ENCODE peak calls at places on chromosomes 11 and 22, in four cellular contexts. Z, H, Y and C are unnamed samples.

GRCh38 chr22:36528336-36528735 is 630 bp downstream of the EIF3D start:
- DNase-seq in Z (no peak), H (no peak), Y (no peak), C (no peak)

GRCh38 chr22:47163481-47163875 is 401.0 kb downstream of the TBC1D22A start:
- DNase-seq in Z (no peak), H (no peak), Y (no peak), C (no peak)

GRCh38 chr11:11731311-11732083 is 109.7 kb upstream of the GALNT18 start:
- DNase-seq in Z (no peak), H (no peak), Y (no peak), C (no peak)

GRCh38 chr11:38006466-38006865 is 1408.4 kb upstream of the RAG2 start:
- DNase-seq in Z (no peak), H (no peak), Y (no peak), C (no peak)

GRCh38 chr11:30143098-30143705 is 87.6 kb upstream of the FSHB start:
- DNase-seq in Z (peak; percentile 9), H (peak; percentile 28), Y (peak; percentile 25), C (no peak)

GRCh38 chr22:37545703-37546435 is 14.4 kb upstream of the CDC42EP1 start:
- DNase-seq in Z (no peak), H (no peak), Y (peak; percentile 91), C (peak; percentile 88)

GRCh38 chr22:21690401-21690801 is 24.6 kb downstream of the PPIL2 start:
- DNase-seq in Z (peak; percentile 30), H (no peak), Y (no peak), C (no peak)

GRCh38 chr22:32480238-32480637 is 5.6 kb downstream of the FBXO7 start:
- DNase-seq in Z (no peak), H (no peak), Y (no peak), C (no peak)

GRCh38 chr11:98862169-98862568 is 158.6 kb upstream of the CNTN5 start:
- DNase-seq in Z (no peak), H (no peak), Y (no peak), C (no peak)

GRCh38 chr22:25153961-25154685 is 45.5 kb upstream of the CRYBB3 start:
- DNase-seq in Z (no peak), H (no peak), Y (peak; percentile 36), C (no peak)

GRCh38 chr22:17874231-17874630 is 100.0 kb upstream of the BID start:
- DNase-seq in Z (no peak), H (no peak), Y (no peak), C (no peak)

GRCh38 chr22:44137415-44137814 is 43.3 kb upstream of the PARVG start:
- DNase-seq in Z (no peak), H (no peak), Y (no peak), C (no peak)

GRCh38 chr22:33555814-33556522 is 364.3 kb downstream of the LARGE1 start:
- DNase-seq in Z (no peak), H (no peak), Y (no peak), C (no peak)

GRCh38 chr22:42949159-42949558 is 65.8 kb downstream of the PACSIN2 start:
- DNase-seq in Z (no peak), H (no peak), Y (no peak), C (no peak)

GRCh38 chr11:29200776-29201574 is 815.9 kb downstream of the KCNA4 start:
- DNase-seq in Z (no peak), H (no peak), Y (no peak), C (no peak)

GRCh38 chr11:34870548-34871209 is 45.5 kb downstream of the APIP start:
- DNase-seq in Z (no peak), H (no peak), Y (no peak), C (no peak)

GRCh38 chr22:32607086-32607485 is 132.5 kb downstream of the FBXO7 start:
- DNase-seq in Z (no peak), H (no peak), Y (no peak), C (no peak)

GRCh38 chr11:14969922-14970323 is 2.2 kb downstream of the CALCA start:
- DNase-seq in Z (no peak), H (peak; percentile 67), Y (peak; percentile 28), C (peak; percentile 95)

GRCh38 chr11:44708063-44708462 is 18.7 kb upstream of the TSPAN18 start:
- DNase-seq in Z (no peak), H (no peak), Y (no peak), C (no peak)

GRCh38 chr22:41976070-41976901 is 7.0 kb downstream of the SEPTIN3 start:
- DNase-seq in Z (no peak), H (no peak), Y (no peak), C (no peak)

GRCh38 chr11:81887671-81888070 is 846.0 kb downstream of the FAM181B start:
- DNase-seq in Z (no peak), H (no peak), Y (no peak), C (no peak)

GRCh38 chr11:13487661-13488030 is 8.2 kb downstream of the PTH start:
- DNase-seq in Z (no peak), H (peak; percentile 52), Y (peak; percentile 77), C (no peak)

GRCh38 chr11:21909145-21909544 is 283.7 kb upstream of the ANO5 start:
- DNase-seq in Z (no peak), H (no peak), Y (no peak), C (no peak)

GRCh38 chr11:35146074-35146521 is 7.1 kb downstream of the CD44 start:
- DNase-seq in Z (peak; percentile 83), H (no peak), Y (no peak), C (no peak)

GRCh38 chr11:76772100-76772782 is 10.9 kb upstream of the TSKU start:
- DNase-seq in Z (no peak), H (no peak), Y (peak; percentile 68), C (no peak)

GRCh38 chr22:50688448-50688847 is 15.8 kb downstream of the SHANK3 start:
- DNase-seq in Z (no peak), H (no peak), Y (no peak), C (peak; percentile 26)

GRCh38 chr11:77400306-77400705 is 73.6 kb downstream of the PAK1 start:
- DNase-seq in Z (no peak), H (no peak), Y (no peak), C (no peak)

GRCh38 chr22:48753752-48754517 is 1073.7 kb downstream of the BRD1 start:
- DNase-seq in Z (no peak), H (no peak), Y (no peak), C (no peak)

GRCh38 chr22:47776329-47776728 is 1013.9 kb downstream of the TBC1D22A start:
- DNase-seq in Z (no peak), H (peak; percentile 12), Y (no peak), C (peak; percentile 58)

GRCh38 chr11:17735823-17736772 is 1.5 kb downstream of the KCNC1 start:
- DNase-seq in Z (no peak), H (no peak), Y (no peak), C (peak; percentile 70)

GRCh38 chr11:125286486-125286885 is 121.9 kb downstream of the PKNOX2 start:
- DNase-seq in Z (no peak), H (no peak), Y (no peak), C (no peak)

GRCh38 chr11:94149435-94149834 is 20.8 kb downstream of the PANX1 start:
- DNase-seq in Z (no peak), H (no peak), Y (no peak), C (no peak)

GRCh38 chr22:22141771-22142591 is 102.6 kb upstream of the VPREB1 start:
- DNase-seq in Z (no peak), H (no peak), Y (no peak), C (no peak)

GRCh38 chr22:20037419-20037818 is 16.5 kb downstream of the TANGO2 start:
- DNase-seq in Z (no peak), H (no peak), Y (no peak), C (no peak)
- TF ChIP-seq HDAC6 in Z (no peak), H (no peak), Y (no peak), C (no peak)

GRCh38 chr11:66860449-66860831 is 3.6 kb downstream of the LRFN4 start:
- DNase-seq in Z (no peak), H (no peak), Y (no peak), C (no peak)

GRCh38 chr11:66861774-66862558 is 5.1 kb downstream of the LRFN4 start:
- DNase-seq in Z (no peak), H (no peak), Y (no peak), C (no peak)

GRCh38 chr11:66859686-66860448 is 3.0 kb downstream of the LRFN4 start:
- DNase-seq in Z (no peak), H (no peak), Y (no peak), C (no peak)

GRCh38 chr11:66862559-66863037 is 5.7 kb downstream of the LRFN4 start:
- DNase-seq in Z (no peak), H (no peak), Y (no peak), C (no peak)

GRCh38 chr11:66861051-66861773 is 4.3 kb downstream of the LRFN4 start:
- DNase-seq in Z (no peak), H (no peak), Y (no peak), C (no peak)
- TF ChIP-seq POLR2AphosphoS5 in Z (no peak), H (no peak), Y (no peak), C (no peak)

GRCh38 chr11:128349650-128350296 is 237.6 kb downstream of the ETS1 start:
- DNase-seq in Z (no peak), H (no peak), Y (no peak), C (no peak)
- TF ChIP-seq HDAC6 in Z (no peak), H (no peak), Y (no peak), C (no peak)

GRCh38 chr11:73387594-73388021 is 11.4 kb downstream of the RELT start:
- DNase-seq in Z (no peak), H (no peak), Y (no peak), C (no peak)

GRCh38 chr11:73386568-73386967 is 10.4 kb downstream of the RELT start:
- DNase-seq in Z (no peak), H (no peak), Y (no peak), C (no peak)

GRCh38 chr11:73384531-73384870 is 8.3 kb downstream of the RELT start:
- DNase-seq in Z (no peak), H (no peak), Y (no peak), C (no peak)

GRCh38 chr11:73384871-73385692 is 8.9 kb downstream of the RELT start:
- DNase-seq in Z (peak; percentile 69), H (peak; percentile 71), Y (no peak), C (no peak)

GRCh38 chr11:73386026-73386425 is 9.8 kb downstream of the RELT start:
- DNase-seq in Z (peak; percentile 49), H (peak; percentile 77), Y (no peak), C (no peak)
- TF ChIP-seq POLR2AphosphoS5 in Z (peak; percentile 45), H (no peak), Y (no peak), C (no peak)

GRCh38 chr11:61290905-61291690 is 4.0 kb downstream of the VWCE start:
- DNase-seq in Z (no peak), H (no peak), Y (no peak), C (peak; percentile 65)
- TF ChIP-seq HDAC6 in Z (no peak), H (no peak), Y (no peak), C (no peak)